ENCODE peak calls at places on chromosome 20, in eight cellular contexts. One of them, this sample, is unnamed.

GRCh38 chr20:16062661-16063591 is 510.3 kb downstream of the KIF16B start:
- DNase-seq in uterus: no peak
- DNase-seq in tibial nerve: no peak
- DNase-seq in K562: no peak
- DNase-seq in stomach: no peak
- DNase-seq in body of pancreas: no peak
- DNase-seq in A549: no peak
- DNase-seq in suprapubic skin: no peak
- DNase-seq in this sample: no peak

GRCh38 chr20:15835811-15836210 is 737.4 kb downstream of the KIF16B start:
- DNase-seq in stomach: no peak
- DNase-seq in suprapubic skin: no peak
- DNase-seq in A549: no peak
- DNase-seq in tibial nerve: no peak
- DNase-seq in K562: no peak
- DNase-seq in uterus: no peak
- DNase-seq in body of pancreas: no peak
- DNase-seq in this sample: no peak

GRCh38 chr20:38094373-38094775 is 60.8 kb downstream of the RPRD1B start:
- DNase-seq in uterus: no peak
- DNase-seq in body of pancreas: peak; percentile 60
- DNase-seq in stomach: peak; percentile 36
- DNase-seq in tibial nerve: peak; percentile 75
- DNase-seq in K562: peak; percentile 59
- DNase-seq in A549: peak; percentile 57
- DNase-seq in suprapubic skin: no peak
- DNase-seq in this sample: no peak

GRCh38 chr20:20096421-20096820 is 44.1 kb downstream of the CFAP61 start:
- DNase-seq in A549: no peak
- DNase-seq in tibial nerve: no peak
- DNase-seq in uterus: no peak
- DNase-seq in K562: no peak
- DNase-seq in stomach: no peak
- DNase-seq in body of pancreas: no peak
- DNase-seq in suprapubic skin: peak; percentile 74
- DNase-seq in this sample: no peak

GRCh38 chr20:32455901-32456701 is 98.0 kb downstream of the ASXL1 start:
- DNase-seq in stomach: no peak
- DNase-seq in K562: no peak
- DNase-seq in uterus: no peak
- DNase-seq in body of pancreas: no peak
- DNase-seq in suprapubic skin: no peak
- DNase-seq in A549: no peak
- DNase-seq in tibial nerve: no peak
- DNase-seq in this sample: no peak

GRCh38 chr20:51509208-51509607 is 33.3 kb downstream of the NFATC2 start:
- DNase-seq in body of pancreas: no peak
- DNase-seq in uterus: no peak
- DNase-seq in suprapubic skin: no peak
- DNase-seq in stomach: no peak
- DNase-seq in K562: no peak
- DNase-seq in A549: no peak
- DNase-seq in tibial nerve: no peak
- DNase-seq in this sample: no peak

GRCh38 chr20:52493177-52493711 is 301.7 kb upstream of the ZFP64 start:
- DNase-seq in body of pancreas: peak; percentile 3
- DNase-seq in tibial nerve: no peak
- DNase-seq in uterus: peak; percentile 14
- DNase-seq in suprapubic skin: no peak
- DNase-seq in A549: no peak
- DNase-seq in stomach: no peak
- DNase-seq in K562: no peak
- DNase-seq in this sample: no peak

GRCh38 chr20:8545212-8545611 is 413.1 kb downstream of the PLCB1 start:
- DNase-seq in body of pancreas: no peak
- DNase-seq in K562: no peak
- DNase-seq in suprapubic skin: no peak
- DNase-seq in A549: no peak
- DNase-seq in uterus: no peak
- DNase-seq in tibial nerve: no peak
- DNase-seq in stomach: no peak
- DNase-seq in this sample: no peak

GRCh38 chr20:16317445-16318362 is 255.5 kb downstream of the KIF16B start:
- DNase-seq in suprapubic skin: no peak
- DNase-seq in stomach: no peak
- DNase-seq in uterus: no peak
- DNase-seq in K562: no peak
- DNase-seq in body of pancreas: no peak
- DNase-seq in A549: no peak
- DNase-seq in tibial nerve: no peak
- DNase-seq in this sample: no peak

GRCh38 chr20:33788351-33789049 is 22.6 kb upstream of the CHMP4B start:
- DNase-seq in stomach: peak; percentile 79
- DNase-seq in uterus: no peak
- DNase-seq in tibial nerve: no peak
- DNase-seq in A549: no peak
- DNase-seq in K562: no peak
- DNase-seq in suprapubic skin: no peak
- DNase-seq in body of pancreas: no peak
- DNase-seq in this sample: peak; percentile 46

GRCh38 chr20:26167499-26167898 is 470.8 kb upstream of the ZNF337 start:
- DNase-seq in A549: no peak
- DNase-seq in suprapubic skin: no peak
- DNase-seq in uterus: no peak
- DNase-seq in tibial nerve: no peak
- DNase-seq in stomach: no peak
- DNase-seq in body of pancreas: no peak
- DNase-seq in K562: no peak
- DNase-seq in this sample: no peak

GRCh38 chr20:12969071-12969669 is 39.6 kb upstream of the SPTLC3 start:
- DNase-seq in stomach: no peak
- DNase-seq in K562: no peak
- DNase-seq in suprapubic skin: no peak
- DNase-seq in A549: peak; percentile 43
- DNase-seq in tibial nerve: no peak
- DNase-seq in uterus: no peak
- DNase-seq in body of pancreas: no peak
- DNase-seq in this sample: no peak
- H3K27ac ChIP-seq in stomach: no peak overlapping the region
- H3K27ac ChIP-seq in K562: no peak overlapping the region
- H3K27ac ChIP-seq in suprapubic skin: no peak overlapping the region
- H3K27ac ChIP-seq in A549: peak overlapping the region; percentile 6
- H3K27ac ChIP-seq in tibial nerve: no peak overlapping the region
- H3K27ac ChIP-seq in uterus: no peak overlapping the region
- H3K27ac ChIP-seq in body of pancreas: no peak overlapping the region
- H3K27ac ChIP-seq in this sample: no peak overlapping the region

GRCh38 chr20:46022411-46023147 is 6.4 kb upstream of the SLC12A5 start:
- DNase-seq in body of pancreas: peak; percentile 46
- DNase-seq in K562: peak; percentile 77
- DNase-seq in tibial nerve: no peak
- DNase-seq in A549: peak; percentile 56
- DNase-seq in stomach: peak; percentile 65
- DNase-seq in suprapubic skin: no peak
- DNase-seq in uterus: peak; percentile 42
- DNase-seq in this sample: no peak
- H3K4me3 ChIP-seq in body of pancreas: no peak overlapping the region
- H3K4me3 ChIP-seq in K562: peak overlapping the region; percentile 78
- H3K4me3 ChIP-seq in tibial nerve: no peak overlapping the region
- H3K4me3 ChIP-seq in A549: peak overlapping the region; percentile 60
- H3K4me3 ChIP-seq in stomach: peak overlapping the region; percentile 53
- H3K4me3 ChIP-seq in suprapubic skin: peak overlapping the region; percentile 40
- H3K4me3 ChIP-seq in uterus: no peak overlapping the region
- H3K4me3 ChIP-seq in this sample: peak overlapping the region; percentile 59

GRCh38 chr20:48025061-48025515 is 239.8 kb upstream of the SULF2 start:
- DNase-seq in stomach: no peak
- DNase-seq in tibial nerve: peak; percentile 50
- DNase-seq in suprapubic skin: peak; percentile 81
- DNase-seq in uterus: peak; percentile 78
- DNase-seq in K562: no peak
- DNase-seq in A549: no peak
- DNase-seq in body of pancreas: peak; percentile 20
- DNase-seq in this sample: no peak
- TF ChIP-seq POLR2A in stomach: no peak
- TF ChIP-seq POLR2A in tibial nerve: no peak
- TF ChIP-seq POLR2A in suprapubic skin: no peak
- TF ChIP-seq POLR2A in uterus: no peak
- TF ChIP-seq POLR2A in K562: no peak
- TF ChIP-seq POLR2A in A549: no peak
- TF ChIP-seq POLR2A in body of pancreas: no peak
- TF ChIP-seq POLR2A in this sample: no peak

GRCh38 chr20:17664025-17664638 is 17.9 kb downstream of the RRBP1 start:
- DNase-seq in tibial nerve: no peak
- DNase-seq in A549: no peak
- DNase-seq in uterus: no peak
- DNase-seq in K562: no peak
- DNase-seq in body of pancreas: no peak
- DNase-seq in suprapubic skin: no peak
- DNase-seq in stomach: peak; percentile 24
- DNase-seq in this sample: no peak

GRCh38 chr20:17663040-17663399 is 19.0 kb downstream of the RRBP1 start:
- DNase-seq in uterus: peak; percentile 13
- DNase-seq in stomach: no peak
- DNase-seq in K562: no peak
- DNase-seq in tibial nerve: no peak
- DNase-seq in body of pancreas: no peak
- DNase-seq in suprapubic skin: peak; percentile 51
- DNase-seq in A549: no peak
- DNase-seq in this sample: no peak

GRCh38 chr20:17661121-17661744 is 20.8 kb downstream of the RRBP1 start:
- DNase-seq in uterus: peak; percentile 16
- DNase-seq in A549: no peak
- DNase-seq in stomach: no peak
- DNase-seq in K562: no peak
- DNase-seq in suprapubic skin: peak; percentile 51
- DNase-seq in tibial nerve: no peak
- DNase-seq in body of pancreas: peak; percentile 8
- DNase-seq in this sample: no peak

GRCh38 chr20:17663486-17663885 is 18.6 kb downstream of the RRBP1 start:
- DNase-seq in body of pancreas: no peak
- DNase-seq in tibial nerve: no peak
- DNase-seq in A549: no peak
- DNase-seq in uterus: no peak
- DNase-seq in suprapubic skin: no peak
- DNase-seq in stomach: no peak
- DNase-seq in K562: no peak
- DNase-seq in this sample: no peak

GRCh38 chr20:17662333-17663039 is 19.6 kb downstream of the RRBP1 start:
- DNase-seq in A549: no peak
- DNase-seq in stomach: no peak
- DNase-seq in suprapubic skin: peak; percentile 74
- DNase-seq in tibial nerve: peak; percentile 75
- DNase-seq in K562: no peak
- DNase-seq in body of pancreas: peak; percentile 84
- DNase-seq in uterus: peak; percentile 52
- DNase-seq in this sample: no peak
- H3K27ac ChIP-seq in A549: no peak overlapping the region
- H3K27ac ChIP-seq in stomach: peak overlapping the region; percentile 46
- H3K27ac ChIP-seq in suprapubic skin: peak overlapping the region; percentile 67
- H3K27ac ChIP-seq in tibial nerve: peak overlapping the region; percentile 85
- H3K27ac ChIP-seq in K562: no peak overlapping the region
- H3K27ac ChIP-seq in body of pancreas: peak overlapping the region; percentile 60
- H3K27ac ChIP-seq in uterus: peak overlapping the region; percentile 50
- H3K27ac ChIP-seq in this sample: peak overlapping the region; percentile 83

GRCh38 chr20:22652685-22653568 is 68.6 kb upstream of the FOXA2 start:
- DNase-seq in stomach: no peak
- DNase-seq in A549: no peak
- DNase-seq in body of pancreas: no peak
- DNase-seq in K562: no peak
- DNase-seq in suprapubic skin: no peak
- DNase-seq in tibial nerve: no peak
- DNase-seq in uterus: no peak
- DNase-seq in this sample: no peak

GRCh38 chr20:22654243-22654642 is 69.9 kb upstream of the FOXA2 start:
- DNase-seq in uterus: no peak
- DNase-seq in A549: no peak
- DNase-seq in stomach: no peak
- DNase-seq in suprapubic skin: no peak
- DNase-seq in body of pancreas: no peak
- DNase-seq in tibial nerve: no peak
- DNase-seq in K562: no peak
- DNase-seq in this sample: no peak

DNA sequence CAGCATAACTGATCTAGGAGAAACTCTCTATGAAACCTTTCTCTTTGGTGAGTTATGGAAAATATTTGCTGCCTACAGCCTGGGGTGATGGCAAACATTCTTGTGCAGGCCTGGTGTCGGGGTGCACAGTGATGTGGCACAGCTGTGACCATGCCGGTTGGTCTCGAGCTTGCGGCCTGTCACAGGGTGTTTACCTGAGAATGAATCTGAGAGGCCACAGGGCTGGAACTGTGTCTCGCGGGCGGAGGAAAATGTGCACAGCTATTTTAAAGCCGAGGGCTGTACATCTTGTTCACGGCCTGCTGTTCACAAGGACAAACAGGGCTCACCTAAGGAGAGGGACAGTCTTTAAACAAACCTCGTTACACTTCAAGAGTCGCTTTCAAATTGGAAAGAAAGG is 69.3 kb upstream of the FOXA2 start:
- DNase-seq in A549: no peak
- DNase-seq in stomach: no peak
- DNase-seq in K562: no peak
- DNase-seq in tibial nerve: no peak
- DNase-seq in body of pancreas: no peak
- DNase-seq in uterus: no peak
- DNase-seq in suprapubic skin: no peak
- DNase-seq in this sample: no peak
- H3K4me3 ChIP-seq in A549: no peak overlapping the region
- H3K4me3 ChIP-seq in stomach: no peak overlapping the region
- H3K4me3 ChIP-seq in K562: no peak overlapping the region
- H3K4me3 ChIP-seq in tibial nerve: no peak overlapping the region
- H3K4me3 ChIP-seq in body of pancreas: no peak overlapping the region
- H3K4me3 ChIP-seq in uterus: no peak overlapping the region
- H3K4me3 ChIP-seq in suprapubic skin: no peak overlapping the region
- H3K4me3 ChIP-seq in this sample: no peak overlapping the region

This sample was measured in breast epithelium.